ENCODE peak calls at places on chromosomes 1 and 21, in ten cellular contexts. H is K562, G is endodermal cell, W is thoracic aorta, B is heart right ventricle, L is OCI-LY7, P is dorsolateral prefrontal cortex, C is cardiac muscle cell, E is ovary, A is fibroblast of lung. Q is an unnamed sample.

GRCh38 chr1:230700132-230700531 is 13.8 kb downstream of the AGT start:
- DNase-seq in H (no peak), G (no peak), W (no peak), B (no peak), L (no peak), P (no peak), C (no peak), E (no peak), A (no peak), Q (no peak)

GRCh38 chr1:150981177-150981804 is 801 bp upstream of the ANXA9 start:
- DNase-seq in H (no peak), G (peak), W (no peak), B (no peak), L (peak), P (no peak), C (no peak), E (no peak), A (no peak), Q (peak)

GRCh38 chr1:54984126-54984842 is 3.9 kb downstream of the TMEM61 start:
- DNase-seq in H (no peak), G (no peak), W (no peak), B (no peak), L (no peak), P (no peak), C (no peak), E (no peak), A (no peak), Q (no peak)

GRCh38 chr1:244231572-244232315 is 180.7 kb downstream of the ZBTB18 start:
- DNase-seq in H (no peak), G (peak), W (no peak), B (no peak), L (no peak), P (no peak), C (peak), E (peak), A (peak), Q (peak)

GRCh38 chr1:13759072-13759471 is 59.1 kb downstream of the PRDM2 start:
- DNase-seq in H (no peak), G (no peak), W (no peak), B (no peak), L (no peak), P (no peak), C (no peak), E (no peak), A (no peak), Q (peak)

GRCh38 chr1:204074274-204075115 is 1.6 kb downstream of the SOX13 start:
- DNase-seq in H (no peak), G (peak), W (no peak), B (peak), L (no peak), P (peak), C (peak), E (peak), A (peak), Q (peak)

GRCh38 chr1:74427676-74428075 is 84.7 kb downstream of the LRRC53 start:
- DNase-seq in H (no peak), G (no peak), W (no peak), B (no peak), L (no peak), P (no peak), C (no peak), E (no peak), A (peak), Q (peak)

GRCh38 chr1:37795340-37796110 is 1.9 kb downstream of the MANEAL start:
- DNase-seq in H (peak), G (peak), W (no peak), B (peak), L (no peak), P (peak), C (peak), E (peak), A (peak), Q (no peak)

GRCh38 chr1:30908886-30909777 is 574 bp upstream of the SDC3 start:
- DNase-seq in H (no peak), G (peak), W (peak), B (peak), L (no peak), P (no peak), C (no peak), E (no peak), A (no peak), Q (no peak)

GRCh38 chr1:13970631-13971247 is 270.8 kb downstream of the PRDM2 start:
- DNase-seq in H (no peak), G (no peak), W (no peak), B (no peak), L (no peak), P (no peak), C (no peak), E (no peak), A (no peak), Q (no peak)

GRCh38 chr1:182634306-182635072 is 30.3 kb upstream of the RGS16 start:
- DNase-seq in H (no peak), G (no peak), W (no peak), B (no peak), L (no peak), P (no peak), C (no peak), E (no peak), A (no peak), Q (no peak)

GRCh38 chr1:177471244-177471643 is 300.5 kb downstream of the BRINP2 start:
- DNase-seq in H (no peak), G (no peak), W (no peak), B (no peak), L (no peak), P (no peak), C (peak), E (no peak), A (peak), Q (peak)

GRCh38 chr1:47710075-47711071 is 272.5 kb downstream of the FOXD2 start:
- DNase-seq in H (peak), G (peak), W (no peak), B (peak), L (peak), P (peak), C (peak), E (peak), A (peak), Q (peak)

GRCh38 chr1:200837931-200838571 is 34.7 kb upstream of the GPR25 start:
- DNase-seq in H (no peak), G (no peak), W (no peak), B (no peak), L (peak), P (no peak), C (peak), E (no peak), A (peak), Q (peak)

GRCh38 chr1:86018311-86018923 is 138.2 kb downstream of the COL24A1 start:
- DNase-seq in H (peak), G (peak), W (no peak), B (no peak), L (peak), P (no peak), C (peak), E (no peak), A (peak), Q (peak)

GRCh38 chr21:33754493-33754892 is 112.2 kb downstream of the ITSN1 start:
- DNase-seq in H (no peak), G (no peak), W (no peak), B (no peak), L (no peak), P (no peak), C (peak), E (no peak), A (no peak), Q (no peak)

GRCh38 chr1:205370780-205371179 is 14.1 kb upstream of the KLHDC8A start:
- DNase-seq in H (no peak), G (peak), W (no peak), B (no peak), L (no peak), P (no peak), C (no peak), E (no peak), A (no peak), Q (no peak)

GRCh38 chr21:27713159-27714109 is 746.5 kb upstream of the ADAMTS5 start:
- DNase-seq in H (no peak), G (no peak), W (no peak), B (no peak), L (no peak), P (no peak), C (no peak), E (no peak), A (no peak), Q (peak)

GRCh38 chr1:48246727-48247126 is 24.2 kb downstream of the SLC5A9 start:
- DNase-seq in H (no peak), G (no peak), W (no peak), B (peak), L (no peak), P (peak), C (no peak), E (no peak), A (no peak), Q (peak)

GRCh38 chr1:200530551-200531261 is 89.8 kb downstream of the KIF14 start:
- DNase-seq in H (no peak), G (peak), W (no peak), B (no peak), L (peak), P (no peak), C (no peak), E (no peak), A (no peak), Q (no peak)

GRCh38 chr1:212596798-212597197 is 11.8 kb upstream of the ATF3 start:
- DNase-seq in H (no peak), G (peak), W (no peak), B (no peak), L (no peak), P (no peak), C (no peak), E (no peak), A (no peak), Q (no peak)

GRCh38 chr1:212595229-212595628 is 13.3 kb upstream of the ATF3 start:
- DNase-seq in H (no peak), G (no peak), W (no peak), B (no peak), L (no peak), P (no peak), C (no peak), E (no peak), A (no peak), Q (no peak)

GRCh38 chr1:212597495-212597894 is 11.1 kb upstream of the ATF3 start:
- DNase-seq in H (no peak), G (no peak), W (no peak), B (no peak), L (no peak), P (no peak), C (no peak), E (no peak), A (no peak), Q (peak)

GRCh38 chr1:212594640-212595039 is 13.9 kb upstream of the ATF3 start:
- DNase-seq in H (no peak), G (no peak), W (no peak), B (no peak), L (no peak), P (no peak), C (no peak), E (no peak), A (no peak), Q (no peak)

DNA sequence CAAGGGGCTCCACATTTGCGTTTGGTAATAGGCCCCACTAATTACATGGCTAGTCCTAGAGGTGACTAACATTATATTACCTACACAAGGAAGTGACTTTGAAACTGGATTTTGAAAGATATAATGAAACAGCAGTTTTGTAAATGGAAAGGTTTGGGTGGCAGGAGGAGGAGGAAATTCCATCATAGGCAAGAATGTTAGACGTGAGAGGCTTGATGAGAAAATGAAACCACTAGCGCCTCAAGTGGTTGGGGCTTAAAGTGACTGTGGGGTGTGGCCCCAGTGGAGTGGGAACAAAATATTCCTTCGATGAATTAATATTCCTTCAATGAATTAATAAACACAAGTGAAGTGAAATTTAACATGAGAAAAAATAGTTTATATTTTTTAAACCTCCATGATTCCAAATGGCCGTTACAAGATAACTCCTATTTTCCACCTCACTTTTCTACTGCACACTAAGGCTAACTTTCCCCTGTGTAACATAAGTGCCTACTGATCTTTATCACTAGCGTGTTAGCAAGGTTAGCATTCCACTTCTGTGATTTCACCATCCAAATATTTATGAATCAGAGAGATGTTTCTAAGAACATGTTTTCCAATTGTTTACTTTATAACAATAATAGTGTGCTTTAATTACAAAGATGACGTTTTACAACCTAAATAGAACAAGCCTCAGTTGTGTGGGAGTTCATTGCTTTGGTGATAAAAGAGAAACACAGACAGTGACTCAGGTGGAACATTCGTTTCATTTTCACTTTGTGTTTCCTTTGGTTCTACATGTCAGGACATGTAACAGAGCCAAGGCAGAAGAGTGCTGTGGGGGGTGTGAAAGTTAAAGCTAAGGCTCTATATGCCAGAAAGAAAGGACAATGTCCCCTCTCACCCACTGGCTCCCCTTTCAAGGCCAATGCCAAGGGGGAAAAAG is 12.5 kb upstream of the ATF3 start:
- DNase-seq in H (peak), G (peak), W (no peak), B (no peak), L (peak), P (no peak), C (peak), E (no peak), A (peak), Q (peak)
- TF ChIP-seq CTCF in H (peak), G (peak), W (peak), B (peak), L (peak), P (no peak), C (peak), E (no peak), A (peak), Q (peak)

GRCh38 chr1:156675715-156676311 is 1.4 kb downstream of the NES start:
- DNase-seq in H (no peak), G (peak), W (no peak), B (no peak), L (no peak), P (no peak), C (no peak), E (no peak), A (peak), Q (no peak)
- H3K27ac ChIP-seq in H (no peak), G (peak), W (peak), B (peak), L (no peak), P (peak), C (peak), E (peak), A (peak), Q (no peak)

GRCh38 chr1:24152631-24153494 is 9.9 kb upstream of the IL22RA1 start:
- DNase-seq in H (no peak), G (peak), W (no peak), B (no peak), L (peak), P (no peak), C (no peak), E (no peak), A (no peak), Q (no peak)

GRCh38 chr1:24154215-24154614 is 11.3 kb upstream of the IL22RA1 start:
- DNase-seq in H (no peak), G (peak), W (no peak), B (no peak), L (no peak), P (no peak), C (no peak), E (no peak), A (no peak), Q (no peak)

GRCh38 chr1:24156542-24157260 is 13.8 kb upstream of the IL22RA1 start:
- DNase-seq in H (no peak), G (no peak), W (no peak), B (no peak), L (no peak), P (no peak), C (no peak), E (no peak), A (no peak), Q (no peak)

GRCh38 chr1:24157921-24158481 is 15.1 kb upstream of the IL22RA1 start:
- DNase-seq in H (no peak), G (peak), W (no peak), B (no peak), L (no peak), P (peak), C (peak), E (no peak), A (no peak), Q (peak)

GRCh38 chr1:24155011-24155782 is 12.3 kb upstream of the IL22RA1 start:
- DNase-seq in H (peak), G (peak), W (no peak), B (no peak), L (peak), P (no peak), C (no peak), E (no peak), A (no peak), Q (peak)
- TF ChIP-seq CTCF in H (peak), G (peak), W (no peak), B (no peak), L (peak), P (no peak), C (peak), E (no peak), A (peak), Q (peak)

GRCh38 chr1:156705918-156706646 is 699 bp upstream of the CRABP2 start:
- DNase-seq in H (peak), G (peak), W (peak), B (peak), L (peak), P (peak), C (peak), E (peak), A (peak), Q (peak)
- H3K27ac ChIP-seq in H (peak), G (peak), W (peak), B (peak), L (no peak), P (peak), C (peak), E (peak), A (peak), Q (no peak)

Q was measured in PC-3.